ENCODE peak calls at places on chromosomes 7 and 10, in five cellular contexts. K, P, U, Q and F are unnamed samples.

GRCh38 chr7:23570592-23571200 is 26.5 kb upstream of the CCDC126 start:
- DNase-seq in U (peak), K (peak), P (peak), Q (peak), F (peak)

GRCh38 chr7:107971100-107971499 is 31.9 kb downstream of the LAMB1 start:
- DNase-seq in K (no peak), P (no peak), Q (no peak), U (no peak), F (no peak)

GRCh38 chr7:105015631-105015965 is 1.6 kb downstream of the KMT2E start:
- DNase-seq in U (no peak), P (peak), K (no peak), Q (peak), F (no peak)

GRCh38 chr10:21534611-21535493 is 820 bp downstream of the MLLT10 start:
- DNase-seq in U (no peak), Q (peak), K (peak), P (peak), F (no peak)

GRCh38 chr7:132865366-132865765 is 216.5 kb downstream of the CHCHD3 start:
- DNase-seq in K (no peak), Q (no peak), P (no peak), U (no peak), F (no peak)

GRCh38 chr10:53839437-53840039 is 961.5 kb downstream of the PCDH15 start:
- DNase-seq in Q (peak), K (no peak), P (peak), U (no peak), F (no peak)

GRCh38 chr10:34194259-34194658 is 620.8 kb downstream of the PARD3 start:
- DNase-seq in K (no peak), U (no peak), Q (no peak), P (peak), F (no peak)

GRCh38 chr7:4134631-4135030 is 547.5 kb upstream of the FOXK1 start:
- DNase-seq in U (no peak), P (no peak), K (no peak), Q (no peak), F (no peak)

GRCh38 chr10:68261132-68261856 is 29.4 kb upstream of the ATOH7 start:
- DNase-seq in Q (peak), P (no peak), K (no peak), U (no peak), F (no peak)

GRCh38 chr7:90349305-90349704 is 2.8 kb downstream of the GTPBP10 start:
- DNase-seq in K (no peak), P (no peak), Q (no peak), U (no peak), F (no peak)

GRCh38 chr7:107972075-107972482 is 30.9 kb downstream of the LAMB1 start:
- DNase-seq in P (peak), K (no peak), U (no peak), Q (no peak), F (no peak)

GRCh38 chr10:86652361-86653202 is 1.8 kb upstream of the OPN4 start:
- DNase-seq in U (no peak), K (peak), Q (no peak), P (no peak), F (no peak)

GRCh38 chr7:42494199-42494710 is 257.2 kb upstream of the GLI3 start:
- DNase-seq in Q (no peak), K (no peak), U (no peak), P (peak), F (no peak)

GRCh38 chr7:36999851-37000480 is 275.7 kb upstream of the AOAH start:
- DNase-seq in U (no peak), P (no peak), K (no peak), Q (no peak), F (no peak)

GRCh38 chr7:142357953-142358520 is 100.2 kb upstream of the PRSS58 start:
- DNase-seq in U (no peak), K (peak), P (peak), Q (peak), F (peak)

GRCh38 chr7:2165610-2166594 is 66.8 kb downstream of the MAD1L1 start:
- DNase-seq in P (no peak), Q (no peak), K (no peak), U (no peak), F (no peak)

GRCh38 chr10:118506835-118507234 is 88.6 kb downstream of the PRLHR start:
- DNase-seq in U (no peak), K (no peak), P (no peak), Q (no peak), F (no peak)

GRCh38 chr10:130571674-130572073 is 435.5 kb downstream of the GLRX3 start:
- DNase-seq in Q (no peak), P (no peak), K (no peak), U (no peak), F (no peak)

GRCh38 chr7:361680-362415 is 71.9 kb downstream of the FOXL3 start:
- DNase-seq in P (no peak), U (no peak), K (no peak), Q (no peak), F (no peak)

GRCh38 chr7:23431596-23432284 is 38.6 kb downstream of the IGF2BP3 start:
- DNase-seq in P (peak), Q (no peak), K (no peak), U (no peak), F (no peak)

GRCh38 chr10:51034769-51035168 is 39.5 kb upstream of the PRKG1 start:
- DNase-seq in Q (peak), K (no peak), U (no peak), P (no peak), F (no peak)

GRCh38 chr10:97684866-97685394 is 2.1 kb downstream of the AVPI1 start:
- DNase-seq in K (no peak), P (peak), U (no peak), Q (no peak), F (no peak)

GRCh38 chr10:12186324-12186723 is 9.4 kb downstream of the NUDT5 start:
- DNase-seq in Q (no peak), U (no peak), P (no peak), K (no peak), F (no peak)

GRCh38 chr7:120550494-120551048 is 277.6 kb downstream of the KCND2 start:
- DNase-seq in Q (no peak), P (peak), U (no peak), K (no peak), F (no peak)

GRCh38 chr7:82410461-82410860 is 33.1 kb downstream of the CACNA2D1 start:
- DNase-seq in Q (no peak), K (no peak), U (no peak), P (no peak), F (no peak)

GRCh38 chr7:79548616-79549206 is 95.2 kb upstream of the MAGI2 start:
- DNase-seq in U (no peak), P (no peak), Q (no peak), K (no peak), F (no peak)

GRCh38 chr7:116499168-116500070 is at the start of gene CAV2:
- DNase-seq in P (peak), K (peak), Q (peak), U (no peak), F (peak)

GRCh38 chr10:102994551-102995295 is 76.6 kb downstream of the CNNM2 start:
- DNase-seq in U (no peak), P (peak), K (no peak), Q (no peak), F (no peak)

GRCh38 chr10:88892223-88892967 is 12.3 kb downstream of the STAMBPL1 start:
- DNase-seq in K (peak), Q (no peak), P (peak), U (no peak), F (no peak)

GRCh38 chr10:83075395-83076072 is 1063.8 kb upstream of the GHITM start:
- DNase-seq in U (no peak), K (no peak), Q (no peak), P (peak), F (no peak)

GRCh38 chr10:28241766-28242399 is 61.0 kb downstream of the MPP7 start:
- DNase-seq in U (no peak), K (no peak), P (peak), Q (peak), F (peak)

GRCh38 chr7:22173884-22174573 is 182.9 kb downstream of the RAPGEF5 start:
- DNase-seq in P (no peak), K (no peak), U (no peak), Q (no peak), F (no peak)

GRCh38 chr7:112540839-112541577 is 60.2 kb downstream of the LSMEM1 start:
- DNase-seq in Q (peak), K (no peak), U (no peak), P (no peak), F (no peak)

GRCh38 chr10:6912424-6912823 is 332.3 kb upstream of the PRKCQ start:
- DNase-seq in Q (no peak), P (peak), K (no peak), U (no peak), F (no peak)

GRCh38 chr10:1036341-1036791 is 10.7 kb upstream of the IDI2 start:
- DNase-seq in P (peak), K (no peak), U (no peak), Q (peak), F (no peak)

GRCh38 chr10:102602272-102603045 is 41.8 kb upstream of the TRIM8 start:
- DNase-seq in Q (no peak), P (peak), U (no peak), K (no peak), F (no peak)

GRCh38 chr10:94623572-94623971 is 60.0 kb upstream of the CYP2C18 start:
- DNase-seq in P (no peak), U (peak), Q (no peak), K (peak), F (no peak)

GRCh38 chr7:152131981-152132494 is 106.6 kb downstream of the GALNT11 start:
- DNase-seq in U (no peak), K (no peak), P (no peak), Q (no peak), F (no peak)

GRCh38 chr10:131759347-131759746 is 141.5 kb upstream of the PPP2R2D start:
- DNase-seq in Q (no peak), P (no peak), U (no peak), K (no peak), F (no peak)

GRCh38 chr7:101911011-101911799 is 93.8 kb downstream of the CUX1 start:
- DNase-seq in K (no peak), P (no peak), U (no peak), Q (no peak), F (no peak)
- H2BK12ac ChIP-seq in K (no peak), P (peak), U (peak), Q (peak), F (no peak)

GRCh38 chr7:44754802-44755697 is 6.4 kb downstream of the ZMIZ2 start:
- DNase-seq in Q (no peak), U (no peak), K (no peak), P (no peak), F (no peak)
- H3K9ac ChIP-seq in Q (no peak), U (no peak), K (no peak), P (peak), F (no peak)

GRCh38 chr7:95316588-95316987 is 7.7 kb downstream of the PON1 start:
- DNase-seq in P (no peak), U (no peak), K (no peak), Q (no peak), F (no peak)

GRCh38 chr7:95317546-95317945 is 6.8 kb downstream of the PON1 start:
- DNase-seq in U (no peak), Q (no peak), K (no peak), P (no peak), F (no peak)

GRCh38 chr7:95318501-95318900 is 5.8 kb downstream of the PON1 start:
- DNase-seq in K (no peak), Q (no peak), P (no peak), U (no peak), F (no peak)

GRCh38 chr7:95319570-95319969 is 4.8 kb downstream of the PON1 start:
- DNase-seq in P (no peak), Q (no peak), U (no peak), K (no peak), F (no peak)

DNA sequence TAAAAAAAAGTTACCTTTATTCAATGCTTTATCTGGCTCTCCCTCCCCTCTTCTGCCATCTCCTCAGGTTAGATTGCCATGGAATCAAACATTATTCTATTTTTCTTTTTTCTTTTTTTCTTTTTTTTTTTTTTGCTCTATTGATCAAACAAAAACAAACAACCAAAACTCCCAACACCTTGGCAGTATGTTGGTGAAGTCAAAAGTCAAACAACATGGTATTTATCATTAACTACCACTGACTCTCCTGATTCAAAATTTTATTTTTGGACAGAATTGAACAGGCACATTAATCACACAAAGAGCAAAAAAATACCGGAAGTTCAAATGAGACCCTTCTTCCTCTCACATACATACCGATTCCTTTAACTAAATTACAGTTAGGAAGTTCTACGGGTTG is 6.4 kb downstream of the PON1 start:
- DNase-seq in Q (no peak), U (no peak), P (no peak), K (no peak), F (no peak)
- H2AFZ ChIP-seq in Q (no peak), U (no peak), P (no peak), K (no peak), F (peak)

DNA sequence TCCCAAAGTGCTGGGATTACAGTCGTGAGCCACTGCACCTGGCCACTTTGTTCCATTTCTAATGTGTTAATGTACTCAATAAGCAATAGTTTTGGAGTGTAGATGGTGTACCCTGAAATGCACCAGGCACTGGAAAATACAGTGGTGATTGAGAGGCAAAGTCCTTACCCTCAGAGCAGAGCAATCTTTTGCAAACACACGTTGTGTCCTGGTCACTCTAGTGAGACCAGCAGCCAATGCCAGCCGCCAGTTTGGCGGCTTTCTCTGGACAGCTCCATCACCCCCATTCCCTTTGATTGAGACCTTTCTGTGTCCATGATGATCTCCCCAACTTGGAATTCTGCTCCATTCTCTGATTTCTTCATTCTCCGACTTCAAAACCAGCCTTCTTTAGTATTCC is 231.3 kb downstream of the GALNT17 start:
- DNase-seq in Q (no peak), U (no peak), K (no peak), P (no peak), F (no peak)
- H2BK12ac ChIP-seq in Q (no peak), U (no peak), K (no peak), P (no peak), F (no peak)

GRCh38 chr7:44103566-44103940 is 592 bp upstream of the AEBP1 start:
- DNase-seq in U (no peak), P (no peak), Q (no peak), K (no peak), F (no peak)

GRCh38 chr7:44103941-44104879 is at the start of gene AEBP1:
- DNase-seq in U (no peak), P (peak), K (peak), Q (peak), F (peak)

GRCh38 chr7:44105832-44106231 is 1.7 kb downstream of the AEBP1 start:
- DNase-seq in Q (no peak), U (no peak), P (no peak), K (no peak), F (no peak)

GRCh38 chr7:44106311-44107065 is 2.3 kb downstream of the AEBP1 start:
- DNase-seq in K (no peak), P (no peak), Q (no peak), U (no peak), F (no peak)

DNA sequence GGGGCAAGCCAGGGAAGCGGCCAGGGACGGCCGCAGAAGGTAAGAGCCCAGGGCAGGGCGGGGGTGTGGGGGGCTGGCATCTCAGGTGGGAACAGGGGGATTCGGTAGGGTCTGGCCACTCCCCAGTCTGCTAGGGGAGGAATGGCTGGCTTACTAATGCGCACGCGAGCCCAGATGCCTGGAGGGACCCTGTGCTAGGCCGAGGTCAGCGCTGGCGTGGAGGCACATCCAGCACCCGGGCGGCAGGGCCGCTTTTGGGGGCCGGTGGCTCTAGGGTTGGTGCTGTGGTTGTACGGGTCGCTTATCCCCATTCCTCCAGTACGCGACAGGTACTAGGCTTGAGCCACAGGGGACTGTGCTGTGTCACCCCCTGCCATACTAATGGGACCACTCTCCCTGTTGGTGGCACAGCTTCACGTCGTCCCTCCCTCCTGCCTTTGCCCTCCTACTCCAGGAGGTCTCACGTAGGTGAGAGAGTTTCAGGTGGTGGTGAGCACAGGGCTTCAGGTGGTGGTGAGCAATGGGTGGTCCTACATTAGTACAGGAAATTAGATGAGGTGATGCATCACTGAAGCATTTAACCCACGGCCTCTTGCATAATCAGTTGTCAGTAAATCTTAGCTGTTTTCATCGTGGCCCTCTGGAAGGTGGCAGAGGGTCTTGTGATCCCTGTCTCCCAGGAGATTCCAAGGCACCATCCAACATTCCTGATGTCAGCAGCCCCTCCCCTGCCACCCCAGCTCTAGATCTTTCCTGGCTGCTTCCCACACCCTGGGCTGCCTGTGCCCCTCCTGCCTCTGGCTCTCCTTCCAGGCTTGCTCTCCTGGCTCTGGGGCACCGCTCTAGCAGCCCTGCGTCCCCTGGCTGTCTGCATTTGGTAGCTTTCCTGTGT is 981 bp downstream of the AEBP1 start:
- DNase-seq in P (peak), K (no peak), U (no peak), Q (no peak), F (peak)
- H3K9ac ChIP-seq in P (peak), K (no peak), U (no peak), Q (peak), F (peak)